ENCODE peak calls at places on chromosomes 1 and 21, in seven cellular contexts. One of them, this sample, is unnamed.

GRCh38 chr1:33396188-33397124 is 34.4 kb downstream of the PHC2 start:
- DNase-seq in stimulated activated naive CD4-positive, alpha-beta T cell: no peak
- DNase-seq in activated CD4-positive, alpha-beta T cell treated with anti-CD3 and anti-CD28 coated beads, Interleukin-2, amount 10 ng/mL, durations not matched to agents 7 days and 5 days: no peak
- DNase-seq in left lung: no peak
- DNase-seq in GM03348: no peak
- DNase-seq in SJSA1: no peak
- DNase-seq in activated T-helper 1 cell treated with anti-CD3 and anti-CD28 coated beads, Interleukin-2, amount 50 U/mL, for 16 hours: no peak
- DNase-seq in this sample: no peak

GRCh38 chr1:230408971-230409370 is 17.2 kb downstream of the PGBD5 start:
- DNase-seq in stimulated activated naive CD4-positive, alpha-beta T cell: no peak
- DNase-seq in activated CD4-positive, alpha-beta T cell treated with anti-CD3 and anti-CD28 coated beads, Interleukin-2, amount 10 ng/mL, durations not matched to agents 7 days and 5 days: no peak
- DNase-seq in left lung: no peak
- DNase-seq in GM03348: no peak
- DNase-seq in SJSA1: no peak
- DNase-seq in activated T-helper 1 cell treated with anti-CD3 and anti-CD28 coated beads, Interleukin-2, amount 50 U/mL, for 16 hours: no peak
- DNase-seq in this sample: no peak

GRCh38 chr1:212479188-212479587 is 46.5 kb downstream of the NENF start:
- DNase-seq in stimulated activated naive CD4-positive, alpha-beta T cell: no peak
- DNase-seq in activated CD4-positive, alpha-beta T cell treated with anti-CD3 and anti-CD28 coated beads, Interleukin-2, amount 10 ng/mL, durations not matched to agents 7 days and 5 days: no peak
- DNase-seq in left lung: no peak
- DNase-seq in GM03348: no peak
- DNase-seq in SJSA1: no peak
- DNase-seq in activated T-helper 1 cell treated with anti-CD3 and anti-CD28 coated beads, Interleukin-2, amount 50 U/mL, for 16 hours: no peak
- DNase-seq in this sample: no peak

GRCh38 chr1:172286629-172287076 is 133.8 kb upstream of the C1orf105 start:
- DNase-seq in stimulated activated naive CD4-positive, alpha-beta T cell: no peak
- DNase-seq in activated CD4-positive, alpha-beta T cell treated with anti-CD3 and anti-CD28 coated beads, Interleukin-2, amount 10 ng/mL, durations not matched to agents 7 days and 5 days: no peak
- DNase-seq in left lung: no peak
- DNase-seq in GM03348: peak; percentile 79
- DNase-seq in SJSA1: no peak
- DNase-seq in activated T-helper 1 cell treated with anti-CD3 and anti-CD28 coated beads, Interleukin-2, amount 50 U/mL, for 16 hours: no peak
- DNase-seq in this sample: no peak

GRCh38 chr21:14453964-14454641 is 71.2 kb upstream of the HSPA13 start:
- DNase-seq in stimulated activated naive CD4-positive, alpha-beta T cell: no peak
- DNase-seq in activated CD4-positive, alpha-beta T cell treated with anti-CD3 and anti-CD28 coated beads, Interleukin-2, amount 10 ng/mL, durations not matched to agents 7 days and 5 days: no peak
- DNase-seq in left lung: no peak
- DNase-seq in GM03348: no peak
- DNase-seq in SJSA1: no peak
- DNase-seq in activated T-helper 1 cell treated with anti-CD3 and anti-CD28 coated beads, Interleukin-2, amount 50 U/mL, for 16 hours: no peak
- DNase-seq in this sample: no peak

GRCh38 chr1:14951766-14952165 is 201.8 kb upstream of the TMEM51 start:
- DNase-seq in stimulated activated naive CD4-positive, alpha-beta T cell: no peak
- DNase-seq in activated CD4-positive, alpha-beta T cell treated with anti-CD3 and anti-CD28 coated beads, Interleukin-2, amount 10 ng/mL, durations not matched to agents 7 days and 5 days: no peak
- DNase-seq in left lung: no peak
- DNase-seq in GM03348: no peak
- DNase-seq in SJSA1: no peak
- DNase-seq in activated T-helper 1 cell treated with anti-CD3 and anti-CD28 coated beads, Interleukin-2, amount 50 U/mL, for 16 hours: no peak
- DNase-seq in this sample: no peak

GRCh38 chr1:181793826-181794225 is 267.7 kb downstream of the ZNF648 start:
- DNase-seq in stimulated activated naive CD4-positive, alpha-beta T cell: no peak
- DNase-seq in activated CD4-positive, alpha-beta T cell treated with anti-CD3 and anti-CD28 coated beads, Interleukin-2, amount 10 ng/mL, durations not matched to agents 7 days and 5 days: no peak
- DNase-seq in left lung: no peak
- DNase-seq in GM03348: no peak
- DNase-seq in SJSA1: no peak
- DNase-seq in activated T-helper 1 cell treated with anti-CD3 and anti-CD28 coated beads, Interleukin-2, amount 50 U/mL, for 16 hours: no peak
- DNase-seq in this sample: no peak

GRCh38 chr1:226649780-226650179 is 89.3 kb downstream of the ITPKB start:
- DNase-seq in stimulated activated naive CD4-positive, alpha-beta T cell: peak; percentile 52
- DNase-seq in activated CD4-positive, alpha-beta T cell treated with anti-CD3 and anti-CD28 coated beads, Interleukin-2, amount 10 ng/mL, durations not matched to agents 7 days and 5 days: peak; percentile 51
- DNase-seq in left lung: no peak
- DNase-seq in GM03348: peak; percentile 24
- DNase-seq in SJSA1: no peak
- DNase-seq in activated T-helper 1 cell treated with anti-CD3 and anti-CD28 coated beads, Interleukin-2, amount 50 U/mL, for 16 hours: no peak
- DNase-seq in this sample: peak; percentile 45

GRCh38 chr1:51237714-51238403 is 1.8 kb downstream of the RNF11 start:
- DNase-seq in stimulated activated naive CD4-positive, alpha-beta T cell: no peak
- DNase-seq in activated CD4-positive, alpha-beta T cell treated with anti-CD3 and anti-CD28 coated beads, Interleukin-2, amount 10 ng/mL, durations not matched to agents 7 days and 5 days: no peak
- DNase-seq in left lung: no peak
- DNase-seq in GM03348: peak; percentile 33
- DNase-seq in SJSA1: peak; percentile 31
- DNase-seq in activated T-helper 1 cell treated with anti-CD3 and anti-CD28 coated beads, Interleukin-2, amount 50 U/mL, for 16 hours: no peak
- DNase-seq in this sample: no peak

GRCh38 chr1:229657993-229658755 is 32.1 kb downstream of the URB2 start:
- DNase-seq in stimulated activated naive CD4-positive, alpha-beta T cell: no peak
- DNase-seq in activated CD4-positive, alpha-beta T cell treated with anti-CD3 and anti-CD28 coated beads, Interleukin-2, amount 10 ng/mL, durations not matched to agents 7 days and 5 days: no peak
- DNase-seq in left lung: no peak
- DNase-seq in GM03348: no peak
- DNase-seq in SJSA1: no peak
- DNase-seq in activated T-helper 1 cell treated with anti-CD3 and anti-CD28 coated beads, Interleukin-2, amount 50 U/mL, for 16 hours: no peak
- DNase-seq in this sample: no peak

GRCh38 chr1:205052689-205053088 is 9.7 kb downstream of the CNTN2 start:
- DNase-seq in stimulated activated naive CD4-positive, alpha-beta T cell: no peak
- DNase-seq in activated CD4-positive, alpha-beta T cell treated with anti-CD3 and anti-CD28 coated beads, Interleukin-2, amount 10 ng/mL, durations not matched to agents 7 days and 5 days: no peak
- DNase-seq in left lung: peak; percentile 43
- DNase-seq in GM03348: no peak
- DNase-seq in SJSA1: no peak
- DNase-seq in activated T-helper 1 cell treated with anti-CD3 and anti-CD28 coated beads, Interleukin-2, amount 50 U/mL, for 16 hours: no peak
- DNase-seq in this sample: no peak

GRCh38 chr1:246483204-246483933 is 23.7 kb downstream of the SMYD3 start:
- DNase-seq in stimulated activated naive CD4-positive, alpha-beta T cell: no peak
- DNase-seq in activated CD4-positive, alpha-beta T cell treated with anti-CD3 and anti-CD28 coated beads, Interleukin-2, amount 10 ng/mL, durations not matched to agents 7 days and 5 days: no peak
- DNase-seq in left lung: no peak
- DNase-seq in GM03348: peak; percentile 40
- DNase-seq in SJSA1: no peak
- DNase-seq in activated T-helper 1 cell treated with anti-CD3 and anti-CD28 coated beads, Interleukin-2, amount 50 U/mL, for 16 hours: no peak
- DNase-seq in this sample: no peak

GRCh38 chr21:34011660-34012059 is 61.7 kb upstream of the MRPS6 start:
- DNase-seq in stimulated activated naive CD4-positive, alpha-beta T cell: no peak
- DNase-seq in activated CD4-positive, alpha-beta T cell treated with anti-CD3 and anti-CD28 coated beads, Interleukin-2, amount 10 ng/mL, durations not matched to agents 7 days and 5 days: no peak
- DNase-seq in left lung: no peak
- DNase-seq in GM03348: no peak
- DNase-seq in SJSA1: no peak
- DNase-seq in activated T-helper 1 cell treated with anti-CD3 and anti-CD28 coated beads, Interleukin-2, amount 50 U/mL, for 16 hours: no peak
- DNase-seq in this sample: no peak

GRCh38 chr1:178530037-178530402 is 17.1 kb downstream of the TEX35 start:
- DNase-seq in stimulated activated naive CD4-positive, alpha-beta T cell: no peak
- DNase-seq in activated CD4-positive, alpha-beta T cell treated with anti-CD3 and anti-CD28 coated beads, Interleukin-2, amount 10 ng/mL, durations not matched to agents 7 days and 5 days: no peak
- DNase-seq in left lung: no peak
- DNase-seq in GM03348: peak; percentile 83
- DNase-seq in SJSA1: peak; percentile 81
- DNase-seq in activated T-helper 1 cell treated with anti-CD3 and anti-CD28 coated beads, Interleukin-2, amount 50 U/mL, for 16 hours: no peak
- DNase-seq in this sample: no peak

GRCh38 chr1:45979074-45979777 is 153.2 kb downstream of the PIK3R3 start:
- DNase-seq in stimulated activated naive CD4-positive, alpha-beta T cell: no peak
- DNase-seq in activated CD4-positive, alpha-beta T cell treated with anti-CD3 and anti-CD28 coated beads, Interleukin-2, amount 10 ng/mL, durations not matched to agents 7 days and 5 days: no peak
- DNase-seq in left lung: no peak
- DNase-seq in GM03348: no peak
- DNase-seq in SJSA1: no peak
- DNase-seq in activated T-helper 1 cell treated with anti-CD3 and anti-CD28 coated beads, Interleukin-2, amount 50 U/mL, for 16 hours: no peak
- DNase-seq in this sample: no peak

GRCh38 chr1:109254621-109255096 is 5.3 kb downstream of the CELSR2 start:
- DNase-seq in stimulated activated naive CD4-positive, alpha-beta T cell: no peak
- DNase-seq in activated CD4-positive, alpha-beta T cell treated with anti-CD3 and anti-CD28 coated beads, Interleukin-2, amount 10 ng/mL, durations not matched to agents 7 days and 5 days: no peak
- DNase-seq in left lung: peak; percentile 22
- DNase-seq in GM03348: no peak
- DNase-seq in SJSA1: no peak
- DNase-seq in activated T-helper 1 cell treated with anti-CD3 and anti-CD28 coated beads, Interleukin-2, amount 50 U/mL, for 16 hours: no peak
- DNase-seq in this sample: no peak

GRCh38 chr1:242185728-242186127 is 186.8 kb upstream of the MAP1LC3C start:
- DNase-seq in stimulated activated naive CD4-positive, alpha-beta T cell: no peak
- DNase-seq in activated CD4-positive, alpha-beta T cell treated with anti-CD3 and anti-CD28 coated beads, Interleukin-2, amount 10 ng/mL, durations not matched to agents 7 days and 5 days: no peak
- DNase-seq in left lung: no peak
- DNase-seq in GM03348: no peak
- DNase-seq in SJSA1: no peak
- DNase-seq in activated T-helper 1 cell treated with anti-CD3 and anti-CD28 coated beads, Interleukin-2, amount 50 U/mL, for 16 hours: no peak
- DNase-seq in this sample: no peak

This sample was measured in T-cell.